ENCODE peak calls at places on chromosomes 6 and 20, in five cellular contexts. J is esophagus squamous epithelium; T is GM06990; D is AG04449; E is CD4-positive, alpha-beta T cell. O is an unnamed sample.

GRCh38 chr6:105191351-105191750 is 11.5 kb upstream of the POPDC3 start:
- DNase-seq in J (no peak), D (no peak), T (no peak), E (no peak), O (no peak)

GRCh38 chr6:56268266-56268665 is 20.9 kb upstream of the COL21A1 start:
- DNase-seq in E (no peak), D (no peak), J (no peak), T (no peak), O (no peak)

GRCh38 chr6:1200706-1201105 is 111.2 kb upstream of the FOXQ1 start:
- DNase-seq in T (no peak), D (no peak), E (no peak), J (no peak), O (no peak)

GRCh38 chr6:151205971-151206600 is 33.7 kb upstream of the AKAP12 start:
- DNase-seq in T (no peak), E (no peak), J (no peak), D (no peak), O (no peak)

GRCh38 chr6:21180155-21180554 is 413.4 kb upstream of the SOX4 start:
- DNase-seq in T (peak), J (no peak), D (no peak), E (no peak), O (no peak)

GRCh38 chr6:19892250-19892649 is 55.1 kb downstream of the ID4 start:
- DNase-seq in J (no peak), T (no peak), D (no peak), E (no peak), O (no peak)

GRCh38 chr6:33314515-33314942 is 651 bp upstream of the TAPBP start:
- DNase-seq in D (no peak), E (no peak), J (no peak), T (peak), O (peak)

GRCh38 chr6:69421270-69421669 is 375.5 kb downstream of the LMBRD1 start:
- DNase-seq in T (no peak), E (no peak), J (no peak), D (no peak), O (no peak)

GRCh38 chr6:139547082-139547776 is 172.8 kb upstream of the CITED2 start:
- DNase-seq in J (no peak), E (no peak), T (no peak), D (no peak), O (no peak)

GRCh38 chr6:1871936-1872335 is 262.2 kb downstream of the FOXC1 start:
- DNase-seq in D (no peak), J (no peak), E (no peak), T (no peak), O (no peak)

GRCh38 chr6:68774843-68775242 is 139.8 kb downstream of the ADGRB3 start:
- DNase-seq in E (no peak), T (no peak), D (no peak), J (no peak), O (no peak)

GRCh38 chr6:28600188-28600587 is 74.5 kb downstream of the GPX5 start:
- DNase-seq in T (no peak), E (no peak), D (no peak), J (no peak), O (no peak)

GRCh38 chr20:9590189-9590588 is 75.8 kb downstream of the LAMP5 start:
- DNase-seq in T (no peak), J (no peak), E (no peak), D (no peak), O (no peak)

GRCh38 chr6:117194978-117195377 is 70.4 kb upstream of the VGLL2 start:
- DNase-seq in D (no peak), J (no peak), E (no peak), T (no peak), O (no peak)

GRCh38 chr20:48189177-48189576 is 403.9 kb upstream of the SULF2 start:
- DNase-seq in T (no peak), E (no peak), J (no peak), D (no peak), O (peak)

GRCh38 chr6:1917628-1918371 is 308.1 kb downstream of the FOXC1 start:
- DNase-seq in D (peak), T (no peak), J (no peak), E (no peak), O (no peak)

GRCh38 chr20:36441416-36441815 is 99.9 kb upstream of the MYL9 start:
- DNase-seq in E (no peak), J (no peak), D (no peak), T (no peak), O (no peak)

DNA sequence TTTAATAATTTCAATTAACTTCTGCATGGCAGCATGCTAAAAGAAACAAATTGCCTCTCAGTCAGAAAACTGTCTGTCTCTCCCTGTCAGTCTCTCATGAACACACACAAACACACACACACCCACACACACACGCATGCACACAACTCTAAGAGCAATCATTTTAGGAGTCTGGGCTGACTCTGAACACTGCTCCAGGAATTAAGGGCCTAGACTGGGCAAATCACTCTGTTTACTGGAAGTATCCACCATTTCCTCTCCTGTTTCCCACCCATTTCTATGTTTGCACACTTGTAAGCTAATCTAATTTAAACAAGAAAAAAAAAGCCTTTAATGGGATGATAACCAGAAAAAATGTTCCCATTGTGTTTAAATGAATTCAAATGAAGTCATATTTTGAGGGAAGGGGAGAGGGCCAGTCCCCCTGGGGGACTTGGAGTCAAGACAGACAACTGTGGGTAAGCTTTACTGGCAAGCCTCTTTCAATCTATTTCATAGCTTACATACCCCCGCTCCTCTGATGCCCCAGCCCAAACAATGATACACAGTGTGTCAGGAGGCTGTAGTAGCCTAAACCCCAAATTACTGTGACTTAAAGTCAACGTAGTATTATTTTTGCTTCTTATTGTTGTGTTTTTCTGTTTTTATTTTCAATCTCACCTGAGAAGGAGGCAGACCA is 447.8 kb upstream of the FLRT3 start:
- DNase-seq in E (no peak), D (no peak), J (no peak), T (no peak), O (no peak)
- TF ChIP-seq CTCF in E (no peak), D (no peak), J (no peak), T (no peak), O (no peak)

GRCh38 chr6:160048471-160048870 is 73.1 kb upstream of the SLC22A1 start:
- DNase-seq in D (no peak), T (no peak), E (no peak), J (no peak), O (no peak)
- TF ChIP-seq CTCF in D (peak), T (no peak), E (no peak), J (no peak), O (no peak)

GRCh38 chr20:25692499-25692898 is 4.2 kb downstream of the ZNF337 start:
- DNase-seq in T (no peak), J (no peak), E (no peak), D (no peak), O (no peak)

GRCh38 chr20:25699914-25700313 is 3.3 kb upstream of the ZNF337 start:
- DNase-seq in T (no peak), J (no peak), E (no peak), D (no peak), O (no peak)

GRCh38 chr20:25697132-25697446 is 436 bp upstream of the ZNF337 start:
- DNase-seq in D (no peak), E (no peak), T (no peak), J (no peak), O (no peak)

GRCh38 chr20:25695532-25696383 is 895 bp downstream of the ZNF337 start:
- DNase-seq in E (no peak), T (no peak), D (no peak), J (no peak), O (peak)

DNA sequence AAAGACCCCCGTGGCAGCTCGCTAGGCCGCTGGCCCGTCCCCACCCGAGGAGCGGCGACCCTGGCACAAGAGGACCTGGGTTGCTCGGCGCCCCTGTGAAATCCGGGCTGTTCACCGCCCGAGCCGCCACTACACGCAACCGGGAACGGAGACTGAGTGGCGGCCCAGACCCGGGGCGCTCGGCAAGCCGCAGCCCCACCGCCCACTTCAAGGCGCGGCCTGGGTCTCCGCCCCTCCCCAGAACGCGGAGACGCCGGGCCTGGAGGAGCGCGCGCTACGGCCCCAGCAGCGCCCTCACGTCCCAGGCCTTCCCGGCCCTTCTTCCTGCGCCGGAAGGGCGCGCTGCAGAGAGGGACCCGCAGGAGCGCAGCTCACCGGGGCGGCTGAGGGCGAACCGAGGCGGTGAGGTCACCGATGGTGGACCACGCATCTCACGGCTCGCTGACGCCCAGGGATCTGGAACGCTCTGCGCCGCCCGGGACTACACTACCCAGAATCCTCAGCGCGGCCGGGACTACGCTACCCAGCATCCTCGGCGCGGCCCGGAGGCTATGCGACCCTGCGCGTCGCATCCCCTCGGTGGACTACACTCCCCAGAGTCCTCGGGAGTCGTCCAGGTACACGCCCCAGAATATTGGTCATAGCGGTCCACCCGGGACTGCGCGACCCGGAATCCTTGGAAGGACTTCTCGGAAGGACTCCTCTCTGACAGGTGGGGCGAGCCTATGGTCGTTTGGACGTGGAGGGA is at the start of gene ZNF337:
- DNase-seq in T (peak), J (peak), D (peak), E (peak), O (peak)
- TF ChIP-seq CTCF in T (peak), J (no peak), D (peak), E (no peak), O (peak)

DNA sequence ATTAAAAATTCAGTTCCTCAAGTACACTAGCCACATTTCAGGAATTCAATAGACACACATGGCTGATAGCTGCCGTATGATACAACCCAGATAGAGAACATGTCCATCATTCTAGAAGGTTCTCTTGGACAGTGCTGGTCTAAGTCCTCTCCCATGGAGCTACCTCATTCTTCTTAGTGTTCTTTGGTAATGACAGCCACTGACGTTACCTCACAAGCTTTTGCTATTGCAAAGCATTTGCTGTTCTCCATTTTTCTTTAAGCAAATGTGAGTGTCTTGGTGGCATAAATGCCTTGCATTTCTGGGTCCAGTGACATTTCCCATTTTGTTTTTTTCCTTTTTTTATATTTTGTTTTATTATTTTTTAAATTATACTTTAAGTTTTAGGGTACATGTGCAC is 8.3 kb upstream of the CEBPB start:
- DNase-seq in T (no peak), J (no peak), E (no peak), D (no peak), O (no peak)
- TF ChIP-seq CTCF in T (no peak), J (no peak), E (no peak), D (no peak), O (no peak)

DNA sequence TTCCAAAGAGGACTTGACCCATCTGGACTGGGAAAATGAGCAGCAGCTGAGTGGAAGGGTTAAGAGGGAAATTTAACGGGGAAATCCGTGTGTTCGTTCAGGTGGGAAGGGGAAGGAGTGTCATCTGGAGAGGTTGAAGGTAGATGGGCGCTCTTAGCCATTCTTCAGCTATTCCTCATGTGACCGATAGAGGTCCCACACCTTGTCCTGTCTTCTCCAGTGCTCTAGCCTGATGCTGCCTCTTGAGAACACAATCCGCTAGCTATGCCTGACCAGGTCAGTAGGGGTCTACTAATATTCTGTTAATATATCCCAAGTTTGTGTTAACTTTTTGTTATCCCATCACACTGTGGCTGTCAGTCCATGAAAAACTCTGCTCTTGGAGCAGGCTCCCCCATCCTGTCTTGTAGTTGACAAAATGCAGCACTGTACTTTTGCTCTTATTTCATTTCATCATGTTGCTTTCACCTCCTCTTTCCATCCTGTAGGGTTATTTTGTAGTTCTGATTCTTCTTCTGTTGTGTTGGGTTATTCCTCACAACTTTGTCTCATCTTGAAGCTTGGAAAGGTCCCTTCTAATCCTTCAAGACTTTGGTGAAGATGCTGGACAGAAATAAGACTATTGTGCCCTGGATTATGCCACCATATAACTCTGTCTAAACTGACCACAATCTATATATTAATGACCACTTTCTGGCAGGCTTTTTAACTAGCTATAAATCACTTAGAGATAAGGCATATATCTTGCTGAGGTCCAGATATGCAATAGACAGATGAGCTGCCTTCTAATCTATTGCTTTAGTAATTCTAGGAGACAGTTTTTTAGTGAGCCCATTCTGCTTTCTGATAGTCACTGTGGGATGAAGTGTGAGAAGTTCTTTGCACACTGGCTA is 123.4 kb upstream of the SUPT3H start:
- DNase-seq in E (no peak), T (no peak), D (no peak), J (no peak), O (no peak)
- TF ChIP-seq CTCF in E (no peak), T (peak), D (no peak), J (no peak), O (no peak)

DNA sequence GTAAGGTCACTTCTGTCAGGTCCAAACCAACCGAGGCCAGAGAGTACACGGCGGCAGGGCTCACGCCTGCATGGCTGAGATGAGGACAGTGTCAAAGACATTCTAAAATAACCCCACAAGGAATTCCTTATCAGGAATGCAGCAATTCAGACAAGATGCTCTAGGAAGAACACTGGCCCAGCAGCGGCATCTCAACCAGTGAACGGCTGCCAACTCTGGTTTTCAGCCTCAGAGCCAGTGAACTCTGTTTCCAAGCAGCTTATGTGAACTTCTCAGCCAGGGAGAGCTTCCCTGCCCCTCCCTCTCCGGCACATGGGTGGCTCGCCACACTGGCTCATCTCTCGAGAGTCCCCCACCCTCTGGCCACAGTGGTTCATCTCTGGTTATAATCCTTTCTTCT is 36.9 kb downstream of the KCNQ2 start:
- DNase-seq in D (no peak), E (no peak), J (no peak), T (no peak), O (no peak)
- TF ChIP-seq CTCF in D (no peak), E (no peak), J (no peak), T (no peak), O (no peak)

DNA sequence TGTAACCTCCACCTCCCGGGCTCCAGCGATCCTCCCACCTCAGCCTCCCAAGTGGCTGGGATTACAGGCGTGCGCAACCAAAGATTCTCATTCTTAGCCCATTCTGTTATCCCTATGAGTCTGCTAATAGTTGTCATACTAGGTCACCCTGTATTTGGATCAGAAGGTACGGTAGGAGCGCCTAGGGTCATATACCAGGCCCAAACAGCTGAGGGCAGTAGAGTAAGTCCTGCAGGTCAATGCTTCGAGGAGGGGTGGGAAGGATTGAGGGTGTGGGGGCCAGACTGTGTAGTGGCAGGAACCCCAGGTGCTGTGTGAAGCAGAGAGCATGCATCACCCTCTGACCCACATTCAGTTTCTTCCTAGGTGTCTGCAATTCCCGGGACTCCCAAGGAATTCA is 22.7 kb upstream of the POU5F1 start:
- DNase-seq in T (no peak), E (no peak), D (no peak), J (no peak), O (no peak)
- TF ChIP-seq CTCF in T (no peak), E (no peak), D (no peak), J (no peak), O (peak)

DNA sequence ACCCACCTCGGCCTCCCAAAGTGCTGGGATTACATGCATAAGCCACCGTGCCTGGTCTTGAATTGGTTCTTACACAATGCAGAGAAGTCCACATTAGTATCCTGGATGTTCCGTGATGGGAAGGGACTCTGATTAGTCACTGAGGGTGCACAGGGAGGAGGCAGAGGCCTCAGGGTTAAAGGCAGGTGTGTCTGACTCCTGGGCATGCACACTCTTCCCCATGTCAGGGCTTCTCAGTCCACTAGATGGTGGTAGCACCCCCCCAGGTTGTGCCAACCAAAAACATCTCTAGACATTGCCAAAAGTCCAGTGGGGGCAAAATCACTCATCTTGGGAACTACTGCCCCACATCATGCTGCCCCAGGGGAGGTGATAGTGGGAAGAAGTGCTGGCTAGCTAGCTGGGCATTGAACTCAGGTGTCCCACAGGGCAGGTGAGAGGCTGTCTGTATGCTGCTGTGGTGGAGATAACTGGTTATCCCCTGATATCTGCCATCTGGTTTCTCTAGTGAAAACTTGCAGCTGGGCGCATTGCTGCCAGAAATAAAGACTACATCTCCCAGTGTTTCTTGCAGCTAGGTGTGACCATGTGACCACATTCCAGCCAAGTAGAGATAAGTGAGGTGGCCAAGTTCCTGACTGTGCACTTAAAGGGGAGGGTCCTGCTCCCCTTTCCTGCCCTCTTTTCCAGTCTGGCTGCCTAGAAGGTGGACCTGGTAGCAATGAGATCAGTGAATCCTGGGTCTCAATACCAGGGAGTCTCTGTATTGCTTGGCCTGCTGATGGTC is 8.4 kb upstream of the NSFL1C start:
- DNase-seq in E (no peak), D (no peak), J (no peak), T (no peak), O (no peak)
- TF ChIP-seq CTCF in E (no peak), D (no peak), J (peak), T (peak), O (peak)

DNA sequence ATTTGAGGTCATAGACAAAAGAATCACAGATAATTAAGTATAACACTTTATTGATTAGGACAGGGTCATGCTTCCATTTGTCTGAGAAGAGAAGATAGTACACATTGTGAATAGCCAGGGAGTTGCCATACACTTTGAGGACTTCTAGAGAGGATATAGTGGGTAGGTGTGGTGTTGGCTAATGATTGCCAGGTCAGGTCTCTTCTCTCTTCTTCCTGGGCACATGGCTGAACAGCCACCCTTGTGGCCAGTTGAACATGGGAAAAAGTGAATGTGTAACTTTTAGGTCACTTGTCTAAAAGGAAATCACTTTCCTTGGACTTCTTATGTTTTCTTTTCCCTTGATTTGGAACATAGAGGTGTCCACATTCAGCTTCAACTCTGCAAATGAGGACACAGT is 772.1 kb upstream of the MAP3K7 start:
- DNase-seq in T (no peak), J (no peak), E (no peak), D (no peak), O (no peak)
- TF ChIP-seq CTCF in T (no peak), J (no peak), E (no peak), D (no peak), O (no peak)

O was measured in GM10248.